ENCODE peak calls at places on chromosome X, in ten cellular contexts. O is OCI-LY7; S is fibroblast of pulmonary artery; E is SW480; B is 8988T; M is activated CD4-positive, alpha-beta T cell treated with anti-CD3 and anti-CD28 coated beads, Interleukin-2, amount 50 U/mL, for 4 hours; R is NCI-H1105; Q is choroid plexus epithelial cell; A is astrocyte; L is GM23338. V is an unnamed sample.

GRCh38 chrX:97563531-97564133 is 679.9 kb downstream of the RPA4 start:
- DNase-seq in B (no peak), L (no peak), O (peak; percentile 52), E (peak; percentile 33), M (peak; percentile 12), R (peak; percentile 11), A (peak; percentile 56), Q (peak; percentile 81), S (peak; percentile 72), V (peak; percentile 8)

GRCh38 chrX:15468036-15468435 is 25.1 kb downstream of the PIR start:
- DNase-seq in B (no peak), E (no peak), R (peak; percentile 11), M (no peak), L (peak; percentile 27), A (peak; percentile 27), S (peak; percentile 72), O (peak; percentile 45), Q (peak; percentile 68), V (no peak)

GRCh38 chrX:110066488-110067225 is 63.7 kb downstream of the TMEM164 start:
- DNase-seq in Q (no peak), B (no peak), A (no peak), S (no peak), M (no peak), L (no peak), E (no peak), R (no peak), O (no peak), V (no peak)

GRCh38 chrX:46965125-46965758 is 53.0 kb downstream of the JADE3 start:
- DNase-seq in S (peak; percentile 65), R (no peak), O (no peak), E (no peak), B (no peak), Q (peak; percentile 64), L (no peak), M (no peak), A (peak; percentile 51), V (no peak)

GRCh38 chrX:68820476-68821110 is 8.2 kb upstream of the EFNB1 start:
- DNase-seq in O (no peak), A (no peak), L (no peak), E (no peak), R (no peak), M (no peak), B (no peak), S (no peak), Q (no peak), V (no peak)

GRCh38 chrX:48645669-48646068 is 37.9 kb upstream of the WAS start:
- DNase-seq in A (no peak), L (no peak), Q (no peak), B (no peak), S (no peak), R (no peak), O (no peak), E (no peak), M (no peak), V (no peak)

GRCh38 chrX:10039821-10040793 is 72.9 kb downstream of the CLDN34 start:
- DNase-seq in M (no peak), Q (no peak), O (no peak), E (peak; percentile 47), L (no peak), R (no peak), B (no peak), S (peak; percentile 36), A (no peak), V (no peak)

GRCh38 chrX:153884136-153885076 is 1.6 kb downstream of the L1CAM start:
- DNase-seq in M (no peak), R (peak; percentile 53), B (peak; percentile 79), Q (no peak), L (peak; percentile 46), E (peak; percentile 63), O (no peak), S (no peak), A (no peak), V (no peak)

GRCh38 chrX:41276661-41277506 is 57.1 kb upstream of the DDX3X start:
- DNase-seq in M (no peak), S (no peak), O (peak; percentile 57), L (peak; percentile 27), R (no peak), E (no peak), B (no peak), A (no peak), Q (peak; percentile 10), V (no peak)

GRCh38 chrX:20507901-20508620 is 241.4 kb upstream of the RPS6KA3 start:
- DNase-seq in M (no peak), Q (no peak), R (no peak), E (no peak), O (no peak), L (no peak), S (no peak), A (no peak), B (no peak), V (no peak)

GRCh38 chrX:152904151-152905080 is 6.5 kb downstream of the ZNF185 start:
- DNase-seq in L (peak; percentile 70), S (peak; percentile 54), Q (peak; percentile 50), M (peak; percentile 14), O (peak; percentile 36), E (peak; percentile 28), A (peak; percentile 66), R (peak; percentile 12), B (peak; percentile 75), V (no peak)

GRCh38 chrX:14630724-14631123 is 101.4 kb downstream of the GLRA2 start:
- DNase-seq in E (no peak), A (no peak), S (no peak), L (peak; percentile 16), M (no peak), Q (no peak), B (no peak), O (no peak), R (no peak), V (no peak)